ENCODE peak calls at places on chromosomes 5 and 9, in nine cellular contexts. One of them, this sample, is unnamed. For H3K4me1, the result is how much of the 10 kb centered on the place peaks cover.

GRCh38 chr9:137664676-137665075 is 45.9 kb downstream of the EHMT1 start:
- DNase-seq in left lung: no peak
- DNase-seq in mucosa of descending colon: peak
- DNase-seq in naive thymus-derived CD4-positive, alpha-beta T cell: no peak
- DNase-seq in fibroblast of lung: no peak
- DNase-seq in GM23248: no peak
- DNase-seq in stomach: peak
- DNase-seq in HCT116: no peak
- DNase-seq in CD8-positive, alpha-beta memory T cell: no peak
- DNase-seq in this sample: no peak

GRCh38 chr5:159851053-159851452 is 65.2 kb upstream of the ADRA1B start:
- DNase-seq in left lung: no peak
- DNase-seq in mucosa of descending colon: no peak
- DNase-seq in naive thymus-derived CD4-positive, alpha-beta T cell: no peak
- DNase-seq in fibroblast of lung: peak
- DNase-seq in GM23248: peak
- DNase-seq in stomach: no peak
- DNase-seq in HCT116: no peak
- DNase-seq in CD8-positive, alpha-beta memory T cell: no peak
- DNase-seq in this sample: no peak

GRCh38 chr5:126449751-126450271 is 26.6 kb downstream of the GRAMD2B start:
- DNase-seq in left lung: no peak
- DNase-seq in mucosa of descending colon: peak
- DNase-seq in naive thymus-derived CD4-positive, alpha-beta T cell: peak
- DNase-seq in fibroblast of lung: peak
- DNase-seq in GM23248: peak
- DNase-seq in stomach: no peak
- DNase-seq in HCT116: no peak
- DNase-seq in CD8-positive, alpha-beta memory T cell: peak
- DNase-seq in this sample: peak

GRCh38 chr9:91714020-91714721 is 235.9 kb downstream of the ROR2 start:
- DNase-seq in left lung: peak
- DNase-seq in mucosa of descending colon: peak
- DNase-seq in naive thymus-derived CD4-positive, alpha-beta T cell: no peak
- DNase-seq in fibroblast of lung: peak
- DNase-seq in GM23248: peak
- DNase-seq in stomach: peak
- DNase-seq in HCT116: peak
- DNase-seq in CD8-positive, alpha-beta memory T cell: no peak
- DNase-seq in this sample: no peak

GRCh38 chr5:6745706-6746217 is 32.5 kb downstream of the TENT4A start:
- DNase-seq in left lung: no peak
- DNase-seq in mucosa of descending colon: peak
- DNase-seq in naive thymus-derived CD4-positive, alpha-beta T cell: peak
- DNase-seq in fibroblast of lung: peak
- DNase-seq in GM23248: peak
- DNase-seq in stomach: no peak
- DNase-seq in HCT116: peak
- DNase-seq in CD8-positive, alpha-beta memory T cell: peak
- DNase-seq in this sample: peak

GRCh38 chr5:87099967-87100366 is 167.7 kb upstream of the RASA1 start:
- DNase-seq in left lung: no peak
- DNase-seq in mucosa of descending colon: no peak
- DNase-seq in naive thymus-derived CD4-positive, alpha-beta T cell: no peak
- DNase-seq in fibroblast of lung: no peak
- DNase-seq in GM23248: no peak
- DNase-seq in stomach: no peak
- DNase-seq in HCT116: no peak
- DNase-seq in CD8-positive, alpha-beta memory T cell: no peak
- DNase-seq in this sample: no peak

GRCh38 chr9:136900556-136900955 is 14.2 kb downstream of the TRAF2 start:
- DNase-seq in left lung: no peak
- DNase-seq in mucosa of descending colon: no peak
- DNase-seq in naive thymus-derived CD4-positive, alpha-beta T cell: no peak
- DNase-seq in fibroblast of lung: no peak
- DNase-seq in GM23248: no peak
- DNase-seq in stomach: no peak
- DNase-seq in HCT116: no peak
- DNase-seq in CD8-positive, alpha-beta memory T cell: no peak
- DNase-seq in this sample: no peak

GRCh38 chr9:121826711-121827110 is 175.3 kb downstream of the DAB2IP start:
- DNase-seq in left lung: no peak
- DNase-seq in mucosa of descending colon: no peak
- DNase-seq in naive thymus-derived CD4-positive, alpha-beta T cell: no peak
- DNase-seq in fibroblast of lung: no peak
- DNase-seq in GM23248: no peak
- DNase-seq in stomach: no peak
- DNase-seq in HCT116: no peak
- DNase-seq in CD8-positive, alpha-beta memory T cell: no peak
- DNase-seq in this sample: no peak

GRCh38 chr5:68932830-68933434 is 160.9 kb upstream of the SLC30A5 start:
- DNase-seq in left lung: no peak
- DNase-seq in mucosa of descending colon: peak
- DNase-seq in naive thymus-derived CD4-positive, alpha-beta T cell: peak
- DNase-seq in fibroblast of lung: peak
- DNase-seq in GM23248: no peak
- DNase-seq in stomach: no peak
- DNase-seq in HCT116: peak
- DNase-seq in CD8-positive, alpha-beta memory T cell: peak
- DNase-seq in this sample: no peak

GRCh38 chr5:170697031-170697430 is 86.5 kb upstream of the GABRP start:
- DNase-seq in left lung: no peak
- DNase-seq in mucosa of descending colon: no peak
- DNase-seq in naive thymus-derived CD4-positive, alpha-beta T cell: no peak
- DNase-seq in fibroblast of lung: no peak
- DNase-seq in GM23248: no peak
- DNase-seq in stomach: no peak
- DNase-seq in HCT116: no peak
- DNase-seq in CD8-positive, alpha-beta memory T cell: no peak
- DNase-seq in this sample: no peak

GRCh38 chr5:106093149-106093548 is 1577.6 kb downstream of the EFNA5 start:
- DNase-seq in left lung: no peak
- DNase-seq in mucosa of descending colon: no peak
- DNase-seq in naive thymus-derived CD4-positive, alpha-beta T cell: no peak
- DNase-seq in fibroblast of lung: no peak
- DNase-seq in GM23248: no peak
- DNase-seq in stomach: no peak
- DNase-seq in HCT116: no peak
- DNase-seq in CD8-positive, alpha-beta memory T cell: no peak
- DNase-seq in this sample: no peak

GRCh38 chr9:128202648-128203023 is 543 bp upstream of the DNM1 start:
- DNase-seq in left lung: no peak
- DNase-seq in mucosa of descending colon: no peak
- DNase-seq in naive thymus-derived CD4-positive, alpha-beta T cell: no peak
- DNase-seq in fibroblast of lung: no peak
- DNase-seq in GM23248: no peak
- DNase-seq in stomach: no peak
- DNase-seq in HCT116: no peak
- DNase-seq in CD8-positive, alpha-beta memory T cell: no peak
- DNase-seq in this sample: no peak

DNA sequence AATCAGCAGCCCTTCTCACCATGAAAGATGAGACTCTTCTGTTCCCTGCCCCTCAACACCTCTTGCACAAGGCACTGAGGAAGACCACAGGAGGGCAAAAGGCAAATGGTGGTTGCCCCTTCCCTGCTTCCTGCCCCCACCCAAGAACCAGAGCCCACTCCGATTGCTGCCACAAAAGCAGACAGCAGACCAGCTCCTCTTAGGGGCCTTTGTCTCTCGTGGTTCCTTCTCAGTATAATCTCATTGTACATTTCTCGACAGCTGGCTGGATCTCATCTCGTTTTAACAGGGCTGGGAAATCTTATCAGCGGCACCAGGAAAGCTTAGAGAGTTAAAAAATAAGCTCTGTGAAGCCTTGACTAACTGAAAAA is 1.1 kb downstream of the MVB12B start:
- DNase-seq in left lung: no peak
- DNase-seq in mucosa of descending colon: no peak
- DNase-seq in naive thymus-derived CD4-positive, alpha-beta T cell: no peak
- DNase-seq in fibroblast of lung: no peak
- DNase-seq in GM23248: no peak
- DNase-seq in stomach: no peak
- DNase-seq in HCT116: no peak
- DNase-seq in CD8-positive, alpha-beta memory T cell: no peak
- DNase-seq in this sample: no peak
- H3K4me3 ChIP-seq in left lung: peak
- H3K4me3 ChIP-seq in mucosa of descending colon: no peak
- H3K4me3 ChIP-seq in naive thymus-derived CD4-positive, alpha-beta T cell: peak
- H3K4me3 ChIP-seq in fibroblast of lung: peak
- H3K4me3 ChIP-seq in GM23248: peak
- H3K4me3 ChIP-seq in stomach: peak
- H3K4me3 ChIP-seq in HCT116: peak
- H3K4me3 ChIP-seq in CD8-positive, alpha-beta memory T cell: peak
- H3K4me3 ChIP-seq in this sample: peak

GRCh38 chr5:40386293-40386692 is 293.4 kb upstream of the PTGER4 start:
- DNase-seq in left lung: no peak
- DNase-seq in mucosa of descending colon: no peak
- DNase-seq in naive thymus-derived CD4-positive, alpha-beta T cell: no peak
- DNase-seq in fibroblast of lung: peak
- DNase-seq in GM23248: no peak
- DNase-seq in stomach: no peak
- DNase-seq in HCT116: no peak
- DNase-seq in CD8-positive, alpha-beta memory T cell: peak
- DNase-seq in this sample: no peak
- H3K4me1 ChIP-seq in left lung: under half
- H3K4me1 ChIP-seq in mucosa of descending colon: under half
- H3K4me1 ChIP-seq in naive thymus-derived CD4-positive, alpha-beta T cell: half or more
- H3K4me1 ChIP-seq in fibroblast of lung: under half
- H3K4me1 ChIP-seq in GM23248: under half
- H3K4me1 ChIP-seq in stomach: under half
- H3K4me1 ChIP-seq in HCT116: under half
- H3K4me1 ChIP-seq in CD8-positive, alpha-beta memory T cell: half or more
- H3K4me1 ChIP-seq in this sample: under half

DNA sequence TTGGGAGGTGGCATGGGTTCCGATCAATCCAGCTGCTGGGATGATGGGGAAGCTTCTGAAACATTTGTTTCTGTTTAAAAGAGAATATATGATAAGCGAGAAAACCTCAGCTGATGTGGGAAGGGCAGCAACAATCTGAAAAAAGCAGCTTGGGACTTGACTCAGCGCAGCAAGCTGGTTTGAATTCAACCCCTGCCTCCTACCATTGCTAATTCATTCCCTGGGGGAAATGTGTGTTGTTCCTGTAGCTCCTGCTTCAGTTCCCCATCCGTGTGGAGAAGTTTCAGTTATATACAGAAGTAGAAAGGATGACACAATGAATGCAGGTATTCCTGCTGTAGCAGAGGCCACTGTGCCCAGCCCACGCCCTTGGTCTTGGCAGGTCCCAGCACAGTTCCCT is 145.1 kb downstream of the NXNL2 start:
- DNase-seq in left lung: no peak
- DNase-seq in mucosa of descending colon: no peak
- DNase-seq in naive thymus-derived CD4-positive, alpha-beta T cell: no peak
- DNase-seq in fibroblast of lung: peak
- DNase-seq in GM23248: peak
- DNase-seq in stomach: no peak
- DNase-seq in HCT116: no peak
- DNase-seq in CD8-positive, alpha-beta memory T cell: no peak
- DNase-seq in this sample: no peak
- H3K4me3 ChIP-seq in left lung: no peak
- H3K4me3 ChIP-seq in mucosa of descending colon: no peak
- H3K4me3 ChIP-seq in naive thymus-derived CD4-positive, alpha-beta T cell: no peak
- H3K4me3 ChIP-seq in fibroblast of lung: no peak
- H3K4me3 ChIP-seq in GM23248: no peak
- H3K4me3 ChIP-seq in stomach: no peak
- H3K4me3 ChIP-seq in HCT116: no peak
- H3K4me3 ChIP-seq in CD8-positive, alpha-beta memory T cell: no peak
- H3K4me3 ChIP-seq in this sample: no peak

GRCh38 chr9:71904076-71904475 is 6.9 kb downstream of the ABHD17B start:
- DNase-seq in left lung: no peak
- DNase-seq in mucosa of descending colon: no peak
- DNase-seq in naive thymus-derived CD4-positive, alpha-beta T cell: no peak
- DNase-seq in fibroblast of lung: no peak
- DNase-seq in GM23248: no peak
- DNase-seq in stomach: no peak
- DNase-seq in HCT116: no peak
- DNase-seq in CD8-positive, alpha-beta memory T cell: no peak
- DNase-seq in this sample: no peak

GRCh38 chr9:71895955-71896354 is 15.0 kb downstream of the ABHD17B start:
- DNase-seq in left lung: no peak
- DNase-seq in mucosa of descending colon: no peak
- DNase-seq in naive thymus-derived CD4-positive, alpha-beta T cell: no peak
- DNase-seq in fibroblast of lung: peak
- DNase-seq in GM23248: peak
- DNase-seq in stomach: no peak
- DNase-seq in HCT116: no peak
- DNase-seq in CD8-positive, alpha-beta memory T cell: no peak
- DNase-seq in this sample: no peak

GRCh38 chr9:71896762-71897161 is 14.2 kb downstream of the ABHD17B start:
- DNase-seq in left lung: no peak
- DNase-seq in mucosa of descending colon: no peak
- DNase-seq in naive thymus-derived CD4-positive, alpha-beta T cell: no peak
- DNase-seq in fibroblast of lung: no peak
- DNase-seq in GM23248: no peak
- DNase-seq in stomach: no peak
- DNase-seq in HCT116: no peak
- DNase-seq in CD8-positive, alpha-beta memory T cell: no peak
- DNase-seq in this sample: no peak

GRCh38 chr9:71897573-71897972 is 13.4 kb downstream of the ABHD17B start:
- DNase-seq in left lung: no peak
- DNase-seq in mucosa of descending colon: no peak
- DNase-seq in naive thymus-derived CD4-positive, alpha-beta T cell: peak
- DNase-seq in fibroblast of lung: no peak
- DNase-seq in GM23248: no peak
- DNase-seq in stomach: no peak
- DNase-seq in HCT116: no peak
- DNase-seq in CD8-positive, alpha-beta memory T cell: peak
- DNase-seq in this sample: no peak

DNA sequence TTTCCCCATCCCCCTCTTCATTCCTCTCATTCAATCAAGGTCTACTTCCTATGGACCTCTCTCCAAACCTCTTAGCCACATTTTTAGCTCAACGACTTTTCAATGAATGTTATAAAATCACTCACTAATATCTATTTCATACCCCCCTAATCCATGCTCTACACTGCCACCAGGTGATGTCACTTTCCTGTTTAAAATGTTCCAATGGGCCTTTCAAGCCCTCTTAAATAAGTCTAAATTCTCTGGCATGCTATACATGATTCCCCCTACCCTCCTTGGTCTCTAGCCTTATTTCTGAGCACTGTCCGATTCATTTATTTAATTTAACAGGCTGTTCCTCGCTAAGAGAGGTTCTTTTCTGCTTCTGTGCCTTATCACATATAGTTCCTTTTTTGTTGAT is 9.3 kb downstream of the ABHD17B start:
- DNase-seq in left lung: no peak
- DNase-seq in mucosa of descending colon: no peak
- DNase-seq in naive thymus-derived CD4-positive, alpha-beta T cell: no peak
- DNase-seq in fibroblast of lung: no peak
- DNase-seq in GM23248: no peak
- DNase-seq in stomach: no peak
- DNase-seq in HCT116: no peak
- DNase-seq in CD8-positive, alpha-beta memory T cell: no peak
- DNase-seq in this sample: no peak
- H3K4me1 ChIP-seq in left lung: under half
- H3K4me1 ChIP-seq in mucosa of descending colon: under half
- H3K4me1 ChIP-seq in naive thymus-derived CD4-positive, alpha-beta T cell: under half
- H3K4me1 ChIP-seq in fibroblast of lung: under half
- H3K4me1 ChIP-seq in GM23248: under half
- H3K4me1 ChIP-seq in stomach: half or more
- H3K4me1 ChIP-seq in HCT116: under half
- H3K4me1 ChIP-seq in CD8-positive, alpha-beta memory T cell: under half
- H3K4me1 ChIP-seq in this sample: under half